ENCODE peak calls at places on chromosomes 6 and 20, in six cellular contexts. One of them, this sample, is unnamed.

GRCh38 chr6:158376650-158377081 is 64.4 kb downstream of the TULP4 start:
- DNase-seq in neural crest cell: no peak
- DNase-seq in endothelial cell of umbilical vein: no peak
- DNase-seq in astrocyte of the spinal cord: peak
- DNase-seq in GM20000: no peak
- DNase-seq in upper lobe of right lung: no peak
- DNase-seq in this sample: no peak

GRCh38 chr6:130843575-130844320 is 16.5 kb downstream of the SMLR1 start:
- DNase-seq in neural crest cell: no peak
- DNase-seq in endothelial cell of umbilical vein: peak
- DNase-seq in astrocyte of the spinal cord: peak
- DNase-seq in GM20000: peak
- DNase-seq in upper lobe of right lung: no peak
- DNase-seq in this sample: peak

GRCh38 chr6:169780571-169781091 is 29.2 kb downstream of the ERMARD start:
- DNase-seq in neural crest cell: no peak
- DNase-seq in endothelial cell of umbilical vein: peak
- DNase-seq in astrocyte of the spinal cord: peak
- DNase-seq in GM20000: no peak
- DNase-seq in upper lobe of right lung: no peak
- DNase-seq in this sample: no peak

GRCh38 chr6:35300848-35301247 is 3.2 kb downstream of the DEF6 start:
- DNase-seq in neural crest cell: no peak
- DNase-seq in endothelial cell of umbilical vein: no peak
- DNase-seq in astrocyte of the spinal cord: no peak
- DNase-seq in GM20000: no peak
- DNase-seq in upper lobe of right lung: no peak
- DNase-seq in this sample: no peak

GRCh38 chr6:108464506-108465084 is 96.1 kb upstream of the FOXO3 start:
- DNase-seq in neural crest cell: no peak
- DNase-seq in endothelial cell of umbilical vein: no peak
- DNase-seq in astrocyte of the spinal cord: no peak
- DNase-seq in GM20000: no peak
- DNase-seq in upper lobe of right lung: no peak
- DNase-seq in this sample: no peak

GRCh38 chr6:116662186-116662585 is 6.4 kb downstream of the ZUP1 start:
- DNase-seq in neural crest cell: no peak
- DNase-seq in endothelial cell of umbilical vein: no peak
- DNase-seq in astrocyte of the spinal cord: no peak
- DNase-seq in GM20000: no peak
- DNase-seq in upper lobe of right lung: no peak
- DNase-seq in this sample: no peak

GRCh38 chr6:151044465-151045441 is 179.3 kb downstream of the MTHFD1L start:
- DNase-seq in neural crest cell: no peak
- DNase-seq in endothelial cell of umbilical vein: peak
- DNase-seq in astrocyte of the spinal cord: peak
- DNase-seq in GM20000: no peak
- DNase-seq in upper lobe of right lung: peak
- DNase-seq in this sample: no peak

GRCh38 chr6:68094070-68094469 is 541.0 kb upstream of the ADGRB3 start:
- DNase-seq in neural crest cell: no peak
- DNase-seq in endothelial cell of umbilical vein: no peak
- DNase-seq in astrocyte of the spinal cord: no peak
- DNase-seq in GM20000: peak
- DNase-seq in upper lobe of right lung: no peak
- DNase-seq in this sample: no peak

GRCh38 chr6:52208612-52209011 is 22.4 kb downstream of the IL17A start:
- DNase-seq in neural crest cell: no peak
- DNase-seq in endothelial cell of umbilical vein: no peak
- DNase-seq in astrocyte of the spinal cord: no peak
- DNase-seq in GM20000: no peak
- DNase-seq in upper lobe of right lung: no peak
- DNase-seq in this sample: no peak

GRCh38 chr20:61886721-61887658 is 178.7 kb downstream of the TAF4 start:
- DNase-seq in neural crest cell: peak
- DNase-seq in endothelial cell of umbilical vein: peak
- DNase-seq in astrocyte of the spinal cord: peak
- DNase-seq in GM20000: peak
- DNase-seq in upper lobe of right lung: no peak
- DNase-seq in this sample: no peak

GRCh38 chr20:16312998-16313397 is 260.2 kb downstream of the KIF16B start:
- DNase-seq in neural crest cell: no peak
- DNase-seq in endothelial cell of umbilical vein: no peak
- DNase-seq in astrocyte of the spinal cord: no peak
- DNase-seq in GM20000: no peak
- DNase-seq in upper lobe of right lung: no peak
- DNase-seq in this sample: no peak

GRCh38 chr6:154112181-154112809 is 73.3 kb downstream of the OPRM1 start:
- DNase-seq in neural crest cell: no peak
- DNase-seq in endothelial cell of umbilical vein: no peak
- DNase-seq in astrocyte of the spinal cord: peak
- DNase-seq in GM20000: no peak
- DNase-seq in upper lobe of right lung: no peak
- DNase-seq in this sample: no peak

GRCh38 chr6:85361643-85362014 is 88.3 kb upstream of the NT5E start:
- DNase-seq in neural crest cell: no peak
- DNase-seq in endothelial cell of umbilical vein: no peak
- DNase-seq in astrocyte of the spinal cord: no peak
- DNase-seq in GM20000: no peak
- DNase-seq in upper lobe of right lung: no peak
- DNase-seq in this sample: no peak

GRCh38 chr6:149924206-149924932 is 1.4 kb upstream of the RAET1G start:
- DNase-seq in neural crest cell: no peak
- DNase-seq in endothelial cell of umbilical vein: no peak
- DNase-seq in astrocyte of the spinal cord: no peak
- DNase-seq in GM20000: no peak
- DNase-seq in upper lobe of right lung: peak
- DNase-seq in this sample: no peak

GRCh38 chr6:169081264-169081663 is 172.4 kb downstream of the THBS2 start:
- DNase-seq in neural crest cell: no peak
- DNase-seq in endothelial cell of umbilical vein: no peak
- DNase-seq in astrocyte of the spinal cord: no peak
- DNase-seq in GM20000: no peak
- DNase-seq in upper lobe of right lung: no peak
- DNase-seq in this sample: no peak

GRCh38 chr6:33761922-33762629 is 15.4 kb upstream of the IP6K3 start:
- DNase-seq in neural crest cell: peak
- DNase-seq in endothelial cell of umbilical vein: peak
- DNase-seq in astrocyte of the spinal cord: no peak
- DNase-seq in GM20000: peak
- DNase-seq in upper lobe of right lung: peak
- DNase-seq in this sample: peak

GRCh38 chr6:63997217-63997616 is 361.6 kb downstream of the PHF3 start:
- DNase-seq in neural crest cell: no peak
- DNase-seq in endothelial cell of umbilical vein: no peak
- DNase-seq in astrocyte of the spinal cord: no peak
- DNase-seq in GM20000: no peak
- DNase-seq in upper lobe of right lung: no peak
- DNase-seq in this sample: no peak

GRCh38 chr6:26342106-26342999 is 22.6 kb upstream of the BTN3A2 start:
- DNase-seq in neural crest cell: no peak
- DNase-seq in endothelial cell of umbilical vein: no peak
- DNase-seq in astrocyte of the spinal cord: peak
- DNase-seq in GM20000: peak
- DNase-seq in upper lobe of right lung: no peak
- DNase-seq in this sample: peak
- TF ChIP-seq CTCF in neural crest cell: no peak
- TF ChIP-seq CTCF in endothelial cell of umbilical vein: no peak
- TF ChIP-seq CTCF in astrocyte of the spinal cord: no peak
- TF ChIP-seq CTCF in GM20000: no peak
- TF ChIP-seq CTCF in upper lobe of right lung: no peak
- TF ChIP-seq CTCF in this sample: no peak

DNA sequence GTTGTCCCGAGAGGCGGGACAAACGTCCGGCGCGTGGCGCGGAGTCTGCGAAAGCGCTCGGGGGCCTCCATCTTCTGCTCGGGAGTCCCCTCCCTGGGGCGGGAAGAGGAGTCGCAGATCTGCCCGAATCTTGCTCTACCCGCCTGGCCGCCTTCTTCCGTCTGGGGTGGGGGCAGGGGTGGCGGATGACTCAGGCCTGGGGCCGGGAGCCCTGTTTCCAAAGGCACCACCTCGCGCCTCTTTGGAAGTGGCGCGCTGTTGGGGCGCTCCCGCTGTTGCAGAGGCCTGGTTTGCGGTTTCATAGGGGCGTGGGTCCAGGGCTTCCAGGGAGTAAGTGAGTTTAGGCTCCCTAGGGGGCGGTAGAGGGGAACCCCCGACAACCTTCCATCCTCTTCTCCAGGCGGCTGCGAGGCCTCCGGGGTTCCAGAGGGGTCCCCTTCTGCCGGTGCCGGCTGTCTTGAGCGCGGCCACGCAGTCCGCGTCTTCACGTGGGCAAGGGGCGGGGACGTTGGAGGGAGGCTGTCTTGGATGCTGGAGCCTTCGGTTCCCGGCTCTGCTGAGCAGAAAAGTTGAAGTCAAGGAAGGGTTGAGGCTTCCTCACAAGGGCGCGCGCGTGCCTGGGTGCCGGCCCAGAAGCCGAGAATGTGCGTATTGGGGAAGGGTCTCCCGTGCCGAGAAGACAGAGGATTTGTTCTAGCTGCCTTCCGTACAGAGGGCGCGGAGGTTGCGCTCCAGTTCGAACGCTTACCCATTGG is 2.6 kb upstream of the TFAP2C start:
- DNase-seq in neural crest cell: peak
- DNase-seq in endothelial cell of umbilical vein: no peak
- DNase-seq in astrocyte of the spinal cord: peak
- DNase-seq in GM20000: peak
- DNase-seq in upper lobe of right lung: no peak
- DNase-seq in this sample: peak
- TF ChIP-seq CTCF in neural crest cell: peak
- TF ChIP-seq CTCF in endothelial cell of umbilical vein: peak
- TF ChIP-seq CTCF in astrocyte of the spinal cord: peak
- TF ChIP-seq CTCF in GM20000: no peak
- TF ChIP-seq CTCF in upper lobe of right lung: peak
- TF ChIP-seq CTCF in this sample: no peak

GRCh38 chr20:19371112-19371511 is 158.7 kb downstream of the SLC24A3 start:
- DNase-seq in neural crest cell: no peak
- DNase-seq in endothelial cell of umbilical vein: no peak
- DNase-seq in astrocyte of the spinal cord: no peak
- DNase-seq in GM20000: no peak
- DNase-seq in upper lobe of right lung: no peak
- DNase-seq in this sample: no peak
- TF ChIP-seq CTCF in neural crest cell: no peak
- TF ChIP-seq CTCF in endothelial cell of umbilical vein: no peak
- TF ChIP-seq CTCF in astrocyte of the spinal cord: no peak
- TF ChIP-seq CTCF in GM20000: no peak
- TF ChIP-seq CTCF in upper lobe of right lung: no peak
- TF ChIP-seq CTCF in this sample: no peak

GRCh38 chr6:157139054-157139708 is 184.1 kb downstream of the TMEM242 start:
- DNase-seq in neural crest cell: no peak
- DNase-seq in endothelial cell of umbilical vein: no peak
- DNase-seq in astrocyte of the spinal cord: no peak
- DNase-seq in GM20000: no peak
- DNase-seq in upper lobe of right lung: no peak
- DNase-seq in this sample: no peak
- TF ChIP-seq CTCF in neural crest cell: peak
- TF ChIP-seq CTCF in endothelial cell of umbilical vein: peak
- TF ChIP-seq CTCF in astrocyte of the spinal cord: peak
- TF ChIP-seq CTCF in GM20000: no peak
- TF ChIP-seq CTCF in upper lobe of right lung: peak
- TF ChIP-seq CTCF in this sample: no peak